ENCODE peak calls at places on chromosomes 5 and 9, in six cellular contexts. O is cardiac fibroblast, P is cardiac muscle cell, G is lower lobe of right lung, D is GM12865, X is astrocyte of the spinal cord. A is an unnamed sample.

GRCh38 chr9:21994526-21994995 is at the start of gene CDKN2B-AS1:
- DNase-seq in X (peak; percentile 83), P (peak; percentile 51), D (peak; percentile 88), G (peak; percentile 71), O (peak; percentile 77), A (peak; percentile 72)

GRCh38 chr5:142874537-142874936 is 104.4 kb downstream of the ARHGAP26 start:
- DNase-seq in X (peak; percentile 50), G (peak; percentile 90), O (peak; percentile 94), P (no peak), D (no peak), A (peak; percentile 77)

GRCh38 chr5:23302438-23302837 is 205.0 kb upstream of the PRDM9 start:
- DNase-seq in G (no peak), O (no peak), D (no peak), P (no peak), X (no peak), A (no peak)

GRCh38 chr9:121612511-121612998 is 38.9 kb upstream of the DAB2IP start:
- DNase-seq in O (no peak), D (no peak), G (peak; percentile 59), P (peak; percentile 67), X (no peak), A (no peak)

GRCh38 chr5:123670981-123671557 is 159.1 kb downstream of the CSNK1G3 start:
- DNase-seq in X (peak; percentile 65), O (peak; percentile 64), P (peak; percentile 68), D (peak; percentile 66), G (no peak), A (peak; percentile 57)

GRCh38 chr9:125966959-125967711 is 220.0 kb downstream of the PBX3 start:
- DNase-seq in D (no peak), G (no peak), P (no peak), X (no peak), O (no peak), A (no peak)

GRCh38 chr9:116467740-116468351 is 219.3 kb upstream of the TRIM32 start:
- DNase-seq in X (no peak), P (no peak), D (no peak), O (no peak), G (no peak), A (no peak)

GRCh38 chr5:36590513-36591286 is 15.7 kb upstream of the SLC1A3 start:
- DNase-seq in D (no peak), X (peak; percentile 94), O (no peak), G (no peak), P (peak; percentile 51), A (no peak)

GRCh38 chr5:53777864-53778618 is 217.6 kb downstream of the NDUFS4 start:
- DNase-seq in D (peak; percentile 50), G (no peak), X (no peak), P (no peak), O (no peak), A (no peak)

GRCh38 chr5:134873494-134873893 is 677 bp upstream of the TXNDC15 start:
- DNase-seq in P (no peak), G (no peak), D (peak; percentile 17), O (no peak), X (no peak), A (peak; percentile 7)

GRCh38 chr9:18149457-18150011 is 324.4 kb upstream of the ADAMTSL1 start:
- DNase-seq in X (no peak), G (no peak), P (no peak), D (no peak), O (peak; percentile 19), A (peak; percentile 2)

GRCh38 chr9:108815156-108815555 is 40.6 kb downstream of the ACTL7B start:
- DNase-seq in G (no peak), P (no peak), O (no peak), X (no peak), D (no peak), A (no peak)

GRCh38 chr5:88660326-88660946 is 222.5 kb downstream of the MEF2C start:
- DNase-seq in X (peak; percentile 89), O (peak; percentile 27), D (peak; percentile 73), G (no peak), P (no peak), A (peak; percentile 16)

GRCh38 chr9:136539427-136540412 is 6.1 kb downstream of the NOTCH1 start:
- DNase-seq in G (peak; percentile 98), D (peak; percentile 92), X (peak; percentile 73), P (no peak), O (peak; percentile 78), A (no peak)

DNA sequence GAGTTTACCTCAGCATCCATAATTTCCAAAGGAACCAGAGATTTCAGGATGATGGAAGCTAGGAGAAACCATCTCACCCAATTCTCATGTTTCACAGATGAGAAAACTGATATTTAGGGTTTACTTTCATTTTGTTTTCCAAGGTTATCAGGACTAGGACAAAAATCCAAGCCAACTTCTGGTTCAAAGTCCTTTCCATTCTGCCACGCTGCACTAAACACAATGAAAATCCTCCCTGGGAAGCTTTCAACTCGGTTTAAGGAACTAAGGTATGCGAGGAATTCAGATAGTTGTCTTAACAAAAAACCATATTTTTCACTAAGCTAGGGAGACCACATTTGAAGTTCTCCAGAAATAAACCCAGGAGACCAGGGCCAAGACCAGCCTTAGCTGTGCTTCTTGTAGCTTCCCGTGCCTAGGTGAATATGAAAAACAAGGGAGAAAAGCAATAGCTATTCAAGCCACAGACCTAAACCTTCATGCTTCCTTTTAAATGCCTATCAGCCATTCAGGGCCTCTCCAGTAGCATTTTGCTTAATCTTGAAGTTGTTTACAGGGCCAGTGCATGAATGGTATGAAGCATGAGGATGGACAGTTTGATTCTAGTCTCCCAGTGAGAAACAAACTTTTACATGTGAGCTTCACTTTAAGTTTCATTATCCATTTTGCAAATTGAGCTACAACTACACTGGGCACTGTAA is 167.9 kb downstream of the DENND1A start:
- DNase-seq in O (peak; percentile 22), X (no peak), G (no peak), P (no peak), D (no peak), A (no peak)
- H3K4me3 ChIP-seq in O (no peak overlapping the region), X (no peak overlapping the region), G (no peak overlapping the region), P (no peak overlapping the region), D (no peak overlapping the region), A (no peak overlapping the region)

DNA sequence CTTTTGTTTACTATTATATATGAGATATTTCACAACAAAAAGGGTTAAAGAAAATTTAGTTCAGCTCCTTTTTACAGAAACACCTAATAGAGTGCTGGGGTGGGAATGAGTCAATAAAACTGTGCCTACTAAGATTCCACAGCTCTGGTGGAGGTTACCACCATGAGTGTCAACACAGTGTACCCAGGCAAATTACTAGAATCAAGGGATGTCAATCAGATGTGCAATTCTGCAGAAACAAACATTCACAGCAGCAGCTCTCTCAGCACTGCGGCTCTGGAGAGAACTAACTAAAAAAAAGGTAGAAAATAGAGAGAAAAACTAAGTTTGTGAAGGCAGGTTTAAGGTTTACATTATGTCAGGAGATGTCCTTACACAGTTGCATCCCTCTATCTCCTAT is 1313.0 kb downstream of the MAT2B start:
- DNase-seq in O (no peak), P (no peak), D (no peak), X (no peak), G (no peak), A (no peak)
- TF ChIP-seq CTCF in O (no peak), P (no peak), D (no peak), X (no peak), G (no peak), A (no peak)

GRCh38 chr5:107396351-107396690 is 274.4 kb downstream of the EFNA5 start:
- DNase-seq in G (no peak), P (no peak), O (no peak), X (no peak), D (no peak), A (no peak)
- H3K4me3 ChIP-seq in G (no peak overlapping the region), P (no peak overlapping the region), O (no peak overlapping the region), X (no peak overlapping the region), D (no peak overlapping the region), A (no peak overlapping the region)

DNA sequence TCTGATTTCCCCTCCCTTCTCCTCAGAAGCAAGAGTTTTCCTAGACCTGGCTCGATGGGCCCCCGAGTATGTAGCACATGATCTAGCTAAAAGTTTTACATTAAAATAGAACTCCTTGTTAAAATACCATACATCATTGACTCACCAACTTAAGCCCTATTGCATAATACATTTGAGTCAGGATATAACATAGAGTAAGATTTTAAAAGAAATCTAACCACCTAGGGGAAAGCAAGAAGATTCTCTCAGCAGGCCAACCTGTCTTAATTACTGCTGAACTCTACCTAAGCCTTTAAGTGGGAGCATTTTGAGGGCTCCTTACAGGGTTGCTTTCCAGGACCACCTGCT is 39.5 kb downstream of the TMEM252 start:
- DNase-seq in D (no peak), G (no peak), P (no peak), O (no peak), X (no peak), A (no peak)
- TF ChIP-seq CTCF in D (no peak), G (no peak), P (no peak), O (no peak), X (no peak), A (no peak)

DNA sequence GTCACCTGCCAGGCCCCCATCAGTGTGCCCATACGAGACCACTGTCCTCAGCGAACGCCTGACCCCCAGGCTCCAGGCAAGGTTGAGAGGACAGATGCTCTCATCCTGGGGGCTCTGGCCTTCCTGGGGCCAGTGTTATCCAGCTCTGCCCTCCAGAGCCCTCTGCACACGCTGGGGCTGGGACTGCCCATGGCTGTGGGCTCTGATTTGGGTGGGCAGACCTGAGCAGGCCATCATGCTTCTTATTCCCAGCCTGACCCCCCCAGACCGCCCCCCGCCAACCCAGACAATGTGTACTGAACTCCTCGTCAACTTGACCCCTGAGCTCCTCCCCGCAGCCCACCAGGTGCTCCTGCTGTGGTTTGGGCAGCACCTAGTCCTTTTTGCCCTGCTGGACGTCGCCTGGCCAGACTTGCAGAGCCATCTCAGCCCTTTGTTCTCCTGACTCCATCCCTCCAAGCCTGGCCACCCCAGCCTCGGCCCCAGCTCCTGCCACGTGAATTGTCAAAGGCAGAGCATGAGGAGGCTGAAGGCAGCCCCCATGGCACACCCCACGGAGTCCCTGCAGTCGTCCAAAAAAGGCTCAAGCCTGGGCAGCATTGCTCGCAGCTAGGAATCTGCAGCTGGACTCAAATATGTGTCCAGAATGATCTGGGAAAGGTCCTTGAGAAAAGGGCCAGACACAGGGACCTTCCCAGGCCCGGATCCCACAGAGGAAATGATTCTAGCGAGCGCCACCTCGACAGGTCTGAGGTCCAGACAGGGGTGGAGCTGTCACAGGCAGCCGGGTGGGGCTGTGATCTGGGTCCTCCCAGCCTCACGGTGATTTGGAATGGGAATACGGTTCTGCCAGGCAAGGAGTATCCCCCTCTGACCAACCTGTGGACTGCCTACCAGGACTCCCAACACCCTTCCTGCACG is 87.0 kb downstream of the ADAMTS2 start:
- DNase-seq in P (no peak), X (no peak), O (no peak), D (no peak), G (no peak), A (no peak)
- H3K4me3 ChIP-seq in P (no peak overlapping the region), X (no peak overlapping the region), O (no peak overlapping the region), D (no peak overlapping the region), G (no peak overlapping the region), A (no peak overlapping the region)

GRCh38 chr9:127578627-127578951 is 33.5 kb upstream of the STXBP1 start:
- DNase-seq in P (no peak), G (no peak), O (no peak), D (no peak), X (no peak), A (no peak)

GRCh38 chr9:127578952-127579853 is 32.9 kb upstream of the STXBP1 start:
- DNase-seq in X (peak; percentile 98), O (peak; percentile 95), P (no peak), G (peak; percentile 93), D (no peak), A (peak; percentile 97)

GRCh38 chr9:127580879-127581278 is 31.2 kb upstream of the STXBP1 start:
- DNase-seq in G (no peak), X (no peak), O (no peak), D (no peak), P (no peak), A (no peak)

GRCh38 chr9:127583605-127584053 is 28.4 kb upstream of the STXBP1 start:
- DNase-seq in O (peak; percentile 90), P (no peak), X (peak; percentile 66), G (no peak), D (no peak), A (peak; percentile 69)

GRCh38 chr9:127580371-127580770 is 31.7 kb upstream of the STXBP1 start:
- DNase-seq in P (no peak), X (no peak), O (no peak), G (peak; percentile 74), D (no peak), A (no peak)
- TF ChIP-seq CTCF in P (no peak), X (no peak), O (no peak), G (no peak), D (no peak), A (no peak)